ENCODE peak calls at places on chromosomes 6 and 20, in five cellular contexts. A, W, X, O and Y are unnamed samples. For H3K36me3, the result is how much of the 10 kb centered on the place peaks cover.

GRCh38 chr6:11196511-11197174 is 35.8 kb downstream of the NEDD9 start:
- DNase-seq in A (no peak), W (no peak), X (no peak), O (no peak), Y (no peak)

GRCh38 chr20:64121586-64121985 is 14.2 kb upstream of the NPBWR2 start:
- DNase-seq in A (no peak), W (no peak), X (peak), O (no peak), Y (no peak)

GRCh38 chr20:54058420-54059139 is 11.8 kb downstream of the BCAS1 start:
- DNase-seq in A (no peak), W (no peak), X (no peak), O (no peak), Y (no peak)

GRCh38 chr20:37204056-37204455 is 24.7 kb upstream of the MROH8 start:
- DNase-seq in A (no peak), W (no peak), X (no peak), O (no peak), Y (no peak)

GRCh38 chr6:122631571-122632249 is 21.5 kb downstream of the PKIB start:
- DNase-seq in A (no peak), W (no peak), X (no peak), O (no peak), Y (no peak)

GRCh38 chr6:473356-473755 is 81.8 kb downstream of the IRF4 start:
- DNase-seq in A (no peak), W (no peak), X (no peak), O (no peak), Y (no peak)

GRCh38 chr20:23013429-23013828 is 21.7 kb upstream of the SSTR4 start:
- DNase-seq in A (no peak), W (no peak), X (no peak), O (no peak), Y (no peak)

GRCh38 chr6:45426251-45426650 is 48.5 kb upstream of the SUPT3H start:
- DNase-seq in A (no peak), W (no peak), X (no peak), O (no peak), Y (no peak)

GRCh38 chr6:148179786-148180185 is 162.9 kb upstream of the SASH1 start:
- DNase-seq in A (no peak), W (no peak), X (no peak), O (no peak), Y (peak)

GRCh38 chr6:36349240-36349639 is 12.6 kb upstream of the BNIP5 start:
- DNase-seq in A (no peak), W (no peak), X (peak), O (no peak), Y (no peak)

GRCh38 chr6:104633125-104633524 is 226.6 kb downstream of the HACE1 start:
- DNase-seq in A (no peak), W (no peak), X (no peak), O (no peak), Y (no peak)

GRCh38 chr6:9502991-9503761 is 911.7 kb downstream of the TFAP2A start:
- DNase-seq in A (no peak), W (no peak), X (no peak), O (no peak), Y (no peak)

GRCh38 chr20:47688385-47689381 is 96.6 kb downstream of the SULF2 start:
- DNase-seq in A (no peak), W (no peak), X (no peak), O (no peak), Y (no peak)
- H3K36me3 ChIP-seq in A (under half), W (under half), X (under half), O (under half), Y (under half)

DNA sequence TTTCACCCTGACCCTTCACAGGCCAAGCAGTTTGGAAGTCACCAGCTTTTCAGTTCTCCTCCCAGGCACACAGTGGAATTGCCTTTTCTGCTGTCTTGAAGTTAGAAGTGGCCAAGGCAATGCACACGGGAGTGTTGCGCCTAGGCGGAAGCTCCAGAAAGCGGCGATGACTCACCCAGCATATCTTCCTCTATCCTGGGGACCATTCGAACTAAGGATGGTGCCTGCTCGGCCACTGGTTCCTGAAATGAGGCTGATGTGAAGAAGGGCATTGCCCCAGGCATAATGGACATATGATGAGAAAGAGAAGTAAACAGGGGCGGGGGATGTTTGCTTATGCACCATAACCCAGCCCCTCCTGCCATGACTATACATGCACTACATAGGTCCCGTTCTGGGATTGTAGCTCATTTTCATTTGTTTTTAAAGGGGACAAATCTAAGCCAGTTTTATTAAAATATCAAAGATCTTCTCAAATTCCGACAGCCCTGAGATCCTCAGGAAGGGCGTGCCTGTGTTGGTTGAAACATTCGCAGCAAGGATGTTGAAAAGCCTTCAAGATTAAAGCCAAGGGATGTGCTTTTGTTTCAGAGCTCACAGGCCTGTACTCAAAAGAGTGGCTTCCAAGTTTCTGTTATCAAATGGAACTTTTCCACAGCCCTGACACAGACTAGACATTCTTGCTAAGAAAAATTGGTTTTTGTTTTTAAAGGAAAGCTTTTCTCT is 218.4 kb downstream of the LY86 start:
- DNase-seq in A (peak), W (peak), X (no peak), O (peak), Y (no peak)
- H3K27ac ChIP-seq in A (peak), W (peak), X (no peak), O (peak), Y (no peak)

GRCh38 chr6:34534656-34535055 is 21.5 kb downstream of the SPDEF start:
- DNase-seq in A (no peak), W (no peak), X (no peak), O (no peak), Y (no peak)
- TF ChIP-seq CTCF in A (no peak), W (no peak), X (no peak), O (no peak), Y (no peak)

GRCh38 chr6:43676962-43677606 is 10.5 kb downstream of the MRPS18A start:
- DNase-seq in A (no peak), W (no peak), X (no peak), O (peak), Y (no peak)
- H3K36me3 ChIP-seq in A (half or more), W (half or more), X (under half), O (under half), Y (half or more)

GRCh38 chr20:59042151-59042795 is at the start of gene PRELID3B:
- DNase-seq in A (peak), W (peak), X (peak), O (no peak), Y (peak)
- H3K27ac ChIP-seq in A (peak), W (peak), X (peak), O (peak), Y (peak)